ENCODE peak calls at places on chromosomes 11 and 22, in five cellular contexts. Z is HCT116, H is GM23338, A is GM23248, P is PC-3. E is an unnamed sample.
A peak's percentile ranks its signal among the peaks of the same experiment; 100 is the strongest.

GRCh38 chr11:24767411-24767810 is 270.6 kb downstream of the LUZP2 start:
- DNase-seq in Z (no peak), H (no peak), A (no peak), P (no peak), E (no peak)

GRCh38 chr22:31272522-31273446 is 19.5 kb downstream of the PIK3IP1 start:
- DNase-seq in Z (peak; percentile 32), H (peak; percentile 91), A (peak; percentile 79), P (peak; percentile 66), E (peak; percentile 66)

GRCh38 chr11:34379081-34379480 is 21.3 kb upstream of the ABTB2 start:
- DNase-seq in Z (no peak), H (no peak), A (peak; percentile 38), P (peak; percentile 94), E (no peak)

GRCh38 chr22:24950272-24950902 is 2.1 kb upstream of the KIAA1671 start:
- DNase-seq in Z (no peak), H (peak; percentile 96), A (peak; percentile 66), P (no peak), E (no peak)

GRCh38 chr11:111729441-111729840 is 36.7 kb downstream of the PPP2R1B start:
- DNase-seq in Z (no peak), H (no peak), A (no peak), P (no peak), E (no peak)

GRCh38 chr11:104164028-104164520 is at the start of gene PDGFD:
- DNase-seq in Z (no peak), H (peak; percentile 93), A (peak; percentile 64), P (peak; percentile 67), E (peak; percentile 87)

GRCh38 chr11:3807856-3808845 is at the start of gene PGAP2:
- DNase-seq in Z (peak; percentile 61), H (peak; percentile 91), A (peak; percentile 80), P (peak; percentile 73), E (peak; percentile 68)

GRCh38 chr22:38955926-38956325 is 1.5 kb upstream of the APOBEC3A start:
- DNase-seq in Z (no peak), H (no peak), A (no peak), P (no peak), E (no peak)

GRCh38 chr11:14520902-14521151 is 641 bp upstream of the PSMA1 start:
- DNase-seq in Z (no peak), H (no peak), A (no peak), P (no peak), E (no peak)

GRCh38 chr22:28246392-28246791 is 327.3 kb upstream of the PITPNB start:
- DNase-seq in Z (no peak), H (no peak), A (peak; percentile 88), P (no peak), E (no peak)

GRCh38 chr11:44286268-44286880 is 23.6 kb downstream of the ALX4 start:
- DNase-seq in Z (peak; percentile 43), H (peak; percentile 93), A (peak; percentile 66), P (peak; percentile 70), E (peak; percentile 57)

GRCh38 chr11:126355926-126356897 is 726 bp downstream of the ST3GAL4 start:
- DNase-seq in Z (no peak), H (peak; percentile 57), A (peak; percentile 81), P (peak; percentile 31), E (peak; percentile 46)

GRCh38 chr22:19824197-19825015 is 30.3 kb downstream of the GNB1L start:
- DNase-seq in Z (no peak), H (no peak), A (no peak), P (no peak), E (no peak)

GRCh38 chr11:21142007-21142406 is 472.6 kb downstream of the NELL1 start:
- DNase-seq in Z (no peak), H (peak; percentile 77), A (no peak), P (no peak), E (no peak)

GRCh38 chr11:127627629-127628462 is 627.3 kb upstream of the KIRREL3 start:
- DNase-seq in Z (no peak), H (no peak), A (peak; percentile 6), P (no peak), E (no peak)

GRCh38 chr11:4455439-4455838 is 6.3 kb downstream of the OR52K2 start:
- DNase-seq in Z (no peak), H (no peak), A (no peak), P (no peak), E (no peak)

GRCh38 chr22:50313021-50313420 is 5.6 kb upstream of the PLXNB2 start:
- DNase-seq in Z (no peak), H (no peak), A (no peak), P (no peak), E (no peak)

GRCh38 chr11:11571893-11572292 is 49.9 kb downstream of the GALNT18 start:
- DNase-seq in Z (no peak), H (no peak), A (no peak), P (no peak), E (no peak)
- H3K4me2 ChIP-seq in Z (no peak overlapping the region), H (no peak overlapping the region), A (no peak overlapping the region), P (no peak overlapping the region), E (no peak overlapping the region)

DNA sequence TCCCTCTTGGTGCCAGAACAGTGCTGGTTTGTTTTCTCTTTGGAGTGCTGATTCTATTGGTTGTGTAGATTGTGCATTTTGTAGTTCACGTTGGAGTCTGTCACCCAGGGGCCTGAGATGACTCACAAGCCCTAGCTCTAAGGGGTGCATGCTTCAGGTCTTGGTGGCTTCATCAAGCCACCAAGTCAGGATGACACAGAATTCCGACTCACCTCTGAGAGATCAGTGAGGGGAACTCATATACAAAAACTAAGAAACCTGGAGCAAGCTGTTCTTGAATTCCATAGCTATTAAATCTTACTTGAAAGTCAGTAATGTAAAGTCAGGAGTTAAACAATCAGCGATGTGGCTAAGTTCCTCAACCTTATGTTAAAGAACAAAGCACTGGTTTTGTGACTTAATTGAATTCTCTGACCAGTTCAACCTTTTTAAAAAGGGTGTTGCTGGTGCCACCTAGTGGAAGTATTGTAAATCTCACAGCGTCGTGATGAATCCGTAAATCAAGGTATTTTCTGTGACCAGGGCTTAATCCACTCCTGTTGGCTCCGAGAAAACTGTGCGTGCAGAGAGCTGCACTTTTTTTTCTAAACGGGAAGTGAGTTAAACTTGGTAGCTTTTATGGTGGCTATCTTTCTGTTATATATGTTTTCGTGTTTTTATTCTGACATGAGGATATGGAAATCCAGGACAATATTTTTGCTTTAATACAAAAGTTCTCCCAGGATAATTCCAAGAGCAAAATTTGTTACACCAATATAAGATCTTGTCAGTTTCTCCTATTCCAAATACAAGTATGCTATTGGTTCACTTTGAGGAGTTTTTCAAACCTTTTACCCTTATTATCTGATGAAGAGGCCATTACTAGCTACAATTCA is 14.6 kb downstream of the MMP13 start:
- DNase-seq in Z (peak; percentile 70), H (peak; percentile 93), A (peak; percentile 82), P (peak; percentile 96), E (peak; percentile 65)
- H3K9me2 ChIP-seq in Z (no peaks in the 10 kb centered on the region), H (no peaks in the 10 kb centered on the region), A (no peaks in the 10 kb centered on the region), P (no peaks in the 10 kb centered on the region), E (no peaks in the 10 kb centered on the region)

DNA sequence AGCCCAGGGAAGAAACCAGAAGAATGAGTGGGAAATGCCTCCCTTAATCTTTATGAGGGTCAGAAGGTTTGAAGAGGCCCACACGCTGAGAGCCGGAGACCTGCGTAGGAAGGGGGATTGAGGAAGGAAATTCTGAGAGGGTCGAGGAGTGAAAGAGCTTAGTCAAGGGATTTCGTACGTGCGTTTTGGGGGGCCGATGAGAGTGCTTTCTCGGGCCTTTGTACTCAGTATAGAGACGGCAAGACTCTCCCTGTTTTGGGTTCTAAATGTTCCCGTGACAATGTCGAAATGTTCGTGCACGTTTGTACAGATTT is 459 bp downstream of the C11orf58 start:
- DNase-seq in Z (no peak), H (no peak), A (no peak), P (no peak), E (no peak)
- H3K4me2 ChIP-seq in Z (peak overlapping the region; percentile 89), H (peak overlapping the region; percentile 89), A (peak overlapping the region; percentile 95), P (peak overlapping the region; percentile 91), E (peak overlapping the region; percentile 90)

GRCh38 chr11:12943276-12943675 is 65.8 kb upstream of the RASSF10 start:
- DNase-seq in Z (no peak), H (no peak), A (no peak), P (peak; percentile 37), E (no peak)
- H3K9me2 ChIP-seq in Z (no peaks in the 10 kb centered on the region), H (no peaks in the 10 kb centered on the region), A (no peaks in the 10 kb centered on the region), P (no peaks in the 10 kb centered on the region), E (no peaks in the 10 kb centered on the region)

GRCh38 chr11:93143186-93143585 is 54.6 kb downstream of the SLC36A4 start:
- DNase-seq in Z (no peak), H (no peak), A (peak; percentile 10), P (no peak), E (no peak)
- H3K4me2 ChIP-seq in Z (no peak overlapping the region), H (no peak overlapping the region), A (no peak overlapping the region), P (no peak overlapping the region), E (no peak overlapping the region)

DNA sequence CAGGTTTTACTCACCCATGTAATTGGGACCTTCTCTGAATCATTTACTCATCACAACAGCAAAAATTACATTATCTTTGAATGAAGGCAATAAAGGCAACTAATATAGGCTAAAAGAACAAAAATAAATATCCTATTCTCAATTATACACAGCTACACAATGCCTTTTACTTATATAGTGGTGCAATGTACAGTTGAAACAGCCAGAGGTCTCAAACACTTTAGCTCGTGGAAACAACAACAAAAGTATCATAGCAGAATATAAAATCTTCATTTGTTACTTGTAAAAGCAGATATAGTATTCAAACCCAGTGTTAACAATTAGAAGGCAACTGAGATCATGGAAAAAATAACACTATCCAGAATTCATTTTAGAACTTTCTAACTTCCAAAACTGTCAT is 20.6 kb upstream of the CCDC34 start:
- DNase-seq in Z (no peak), H (no peak), A (no peak), P (no peak), E (no peak)
- H3K9me2 ChIP-seq in Z (peaks cover 2% of the 10 kb centered on the region), H (no peaks in the 10 kb centered on the region), A (no peaks in the 10 kb centered on the region), P (no peaks in the 10 kb centered on the region), E (no peaks in the 10 kb centered on the region)

GRCh38 chr11:99519095-99519494 is 498.3 kb downstream of the CNTN5 start:
- DNase-seq in Z (no peak), H (peak; percentile 43), A (no peak), P (no peak), E (no peak)

DNA sequence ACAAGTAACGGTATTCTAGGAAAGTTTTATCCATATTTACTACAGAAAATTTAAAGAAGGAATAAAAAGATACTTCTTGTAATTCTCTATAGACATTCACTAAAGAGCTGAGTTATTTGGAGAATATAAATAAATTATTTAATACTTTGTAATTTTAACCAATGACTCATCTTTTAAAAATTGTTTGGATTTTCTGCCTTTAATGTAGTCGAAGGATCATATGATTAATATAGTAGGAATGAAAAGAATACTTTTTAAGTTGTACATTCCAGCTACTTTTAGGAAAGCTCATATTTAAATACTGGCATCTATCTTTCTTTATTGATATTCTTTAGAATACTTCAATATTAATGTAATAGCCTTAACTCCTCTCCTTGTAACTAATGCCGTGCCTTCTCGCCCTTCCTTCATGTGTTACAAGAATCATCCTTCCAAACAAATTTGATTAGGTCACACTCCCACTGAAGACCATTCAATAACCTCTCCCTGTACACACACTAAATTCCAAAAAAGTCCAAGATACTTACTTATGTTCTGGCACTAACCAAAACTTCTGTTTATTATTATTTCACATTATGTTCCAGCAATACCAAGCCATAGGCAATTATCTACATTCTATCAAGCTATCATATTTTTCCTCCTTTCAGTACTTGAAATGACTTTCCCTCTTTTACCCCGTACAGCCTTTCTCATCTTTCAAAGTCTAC is 501.9 kb downstream of the CNTN5 start:
- DNase-seq in Z (no peak), H (no peak), A (peak; percentile 2), P (peak; percentile 56), E (no peak)
- H3K4me2 ChIP-seq in Z (no peak overlapping the region), H (no peak overlapping the region), A (no peak overlapping the region), P (peak overlapping the region; percentile 26), E (no peak overlapping the region)